ENCODE peak calls at places on chromosome 16, in four cellular contexts. A is transverse colon, I is stomach, T is HCT116. M is an unnamed sample.

GRCh38 chr16:19898924-19899604 is 14.4 kb upstream of the GPRC5B start:
- DNase-seq in A (peak; percentile 39), I (peak; percentile 46), T (peak; percentile 57), M (no peak)

GRCh38 chr16:15548482-15548891 is 94.5 kb downstream of the MARF1 start:
- DNase-seq in A (no peak), I (no peak), T (no peak), M (no peak)

GRCh38 chr16:31135535-31136286 is at the start of gene PRSS8:
- DNase-seq in T (peak; percentile 48), A (peak; percentile 94), I (peak; percentile 96), M (no peak)

GRCh38 chr16:47492036-47492427 is 30.9 kb downstream of the PHKB start:
- DNase-seq in I (no peak), A (no peak), T (no peak), M (no peak)

GRCh38 chr16:3047387-3047720 is 993 bp downstream of the MMP25 start:
- DNase-seq in I (no peak), A (no peak), T (no peak), M (no peak)

GRCh38 chr16:27318399-27319256 is 4.9 kb downstream of the IL4R start:
- DNase-seq in A (peak; percentile 48), I (no peak), T (no peak), M (peak; percentile 77)

GRCh38 chr16:67182288-67182687 is 1.5 kb downstream of the MATCAP1 start:
- DNase-seq in T (no peak), I (no peak), A (no peak), M (no peak)

GRCh38 chr16:29117631-29118030 is 132.8 kb downstream of the LAT start:
- DNase-seq in A (no peak), I (no peak), T (no peak), M (no peak)

GRCh38 chr16:9184354-9184690 is 92.9 kb downstream of the HAPSTR1 start:
- DNase-seq in T (no peak), I (no peak), A (no peak), M (no peak)

GRCh38 chr16:27114006-27114405 is 47.3 kb downstream of the C16orf82 start:
- DNase-seq in T (no peak), A (no peak), I (no peak), M (no peak)

GRCh38 chr16:79310734-79311133 is 289.8 kb downstream of the MAF start:
- DNase-seq in T (no peak), A (no peak), I (peak; percentile 32), M (no peak)

DNA sequence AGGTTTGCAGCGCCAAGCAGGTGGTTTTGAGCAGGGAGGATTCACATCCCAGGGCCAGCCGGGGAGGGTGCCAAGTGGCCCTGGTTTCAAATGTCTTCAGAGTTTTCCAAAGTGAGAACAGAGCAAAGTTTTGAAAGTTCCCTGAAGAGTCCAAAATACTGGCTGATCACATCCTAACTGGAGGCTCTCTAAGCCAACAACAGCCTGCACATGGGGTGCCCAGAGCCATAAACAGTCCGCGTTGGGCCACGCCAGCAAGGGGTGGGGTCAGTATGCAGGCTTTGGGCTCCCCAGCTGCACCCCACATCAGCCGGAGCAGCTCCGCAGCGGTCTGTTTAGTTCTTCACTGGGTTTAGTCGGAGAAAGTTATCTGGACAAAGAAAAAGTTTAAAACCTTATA is 150.9 kb downstream of the C16orf95 start:
- DNase-seq in I (no peak), A (no peak), T (no peak), M (no peak)
- TF ChIP-seq POLR2A in I (no peak), A (no peak), T (no peak), M (no peak)

GRCh38 chr16:17512636-17513220 is 42.0 kb upstream of the XYLT1 start:
- DNase-seq in T (no peak), A (no peak), I (no peak), M (no peak)
- TF ChIP-seq POLR2AphosphoS5 in T (no peak), A (no peak), I (no peak), M (no peak)

GRCh38 chr16:85104147-85104546 is 8.1 kb downstream of the CIBAR2 start:
- DNase-seq in T (no peak), A (no peak), I (no peak), M (no peak)

GRCh38 chr16:85103096-85104079 is 8.9 kb downstream of the CIBAR2 start:
- DNase-seq in I (no peak), A (no peak), T (no peak), M (no peak)

GRCh38 chr16:85104821-85105391 is 7.4 kb downstream of the CIBAR2 start:
- DNase-seq in I (no peak), T (no peak), A (peak; percentile 21), M (no peak)

GRCh38 chr16:85100265-85100664 is 12.0 kb downstream of the CIBAR2 start:
- DNase-seq in T (no peak), A (no peak), I (no peak), M (no peak)

DNA sequence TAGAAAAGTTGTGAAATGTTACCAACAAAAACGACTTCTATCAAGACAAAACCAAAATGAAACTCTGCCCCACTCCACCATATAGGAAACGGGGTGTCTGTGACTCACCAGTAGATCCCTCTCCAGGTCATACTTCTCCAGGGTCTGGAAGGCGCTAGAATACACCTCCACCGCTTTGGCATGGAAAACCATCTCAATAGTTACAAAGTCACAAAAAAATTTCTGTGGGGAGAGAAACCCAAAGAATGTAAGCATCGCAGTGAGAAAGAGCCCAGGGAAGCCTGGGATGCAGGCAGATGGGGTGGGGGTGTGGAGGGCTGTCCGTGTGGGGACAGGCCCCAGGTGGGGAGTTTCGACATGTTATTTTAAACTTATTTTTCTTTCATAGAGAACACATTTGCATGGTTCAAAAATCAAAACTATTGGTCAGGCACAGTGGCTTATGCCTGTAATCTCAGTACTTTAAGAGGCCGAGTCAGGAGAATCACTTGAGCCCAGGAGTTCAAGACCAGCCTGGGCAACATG is 10.1 kb downstream of the CIBAR2 start:
- DNase-seq in I (no peak), T (no peak), A (no peak), M (no peak)
- TF ChIP-seq POLR2A in I (no peak), T (no peak), A (no peak), M (no peak)

GRCh38 chr16:70569752-70570151 is 46.1 kb downstream of the SF3B3 start:
- DNase-seq in T (no peak), I (no peak), A (no peak), M (no peak)
- TF ChIP-seq POLR2AphosphoS5 in T (no peak), I (no peak), A (no peak), M (no peak)

DNA sequence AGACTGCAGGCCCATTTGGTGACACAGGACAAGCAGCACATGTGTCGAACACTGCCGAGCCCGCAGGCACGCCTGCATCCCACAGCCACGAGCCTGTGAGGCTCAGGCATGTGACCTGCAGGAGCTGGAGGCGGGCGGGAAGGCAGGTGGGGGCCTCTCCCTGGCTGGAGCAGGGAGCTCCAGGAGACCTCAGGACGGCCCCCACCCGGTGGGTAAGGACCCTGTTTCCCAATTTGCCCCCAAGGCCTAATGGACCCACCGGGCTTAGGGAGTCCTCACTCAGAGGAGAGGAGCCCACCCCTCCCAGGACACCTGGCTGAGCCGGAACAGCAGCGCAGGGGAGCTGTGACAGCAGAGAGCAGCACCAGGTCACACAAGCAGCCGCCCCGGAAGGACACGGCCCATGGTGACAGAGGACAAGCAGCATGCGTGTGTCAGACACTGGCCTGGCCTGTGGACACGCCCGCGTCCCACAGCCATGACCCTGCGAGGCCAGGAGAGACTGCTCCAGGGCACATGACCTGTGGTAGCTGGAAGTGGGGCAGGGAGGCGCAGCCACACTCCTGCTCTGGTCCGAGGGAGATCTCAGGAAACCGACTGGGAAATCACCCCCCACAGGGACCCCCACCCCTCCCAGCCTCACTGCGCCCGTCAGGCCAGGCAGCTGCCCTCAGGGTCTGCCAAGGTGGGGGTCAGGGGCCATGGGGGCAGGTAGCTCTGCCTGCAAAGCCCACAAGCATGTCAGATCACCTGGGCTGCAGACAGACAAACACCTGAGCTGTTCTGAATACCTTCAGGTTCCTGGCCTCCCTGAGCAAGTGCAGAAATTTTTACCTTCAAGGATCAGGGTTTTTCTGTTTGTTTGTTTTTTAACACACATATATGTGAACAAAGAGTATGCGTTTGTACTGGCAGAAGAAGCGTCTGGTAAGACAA is 2.4 kb downstream of the SPSB3 start:
- DNase-seq in I (no peak), T (no peak), A (peak; percentile 11), M (no peak)
- TF ChIP-seq POLR2A in I (no peak), T (no peak), A (no peak), M (no peak)

GRCh38 chr16:24800586-24800985 is 45.2 kb upstream of the SLC5A11 start:
- DNase-seq in T (no peak), I (no peak), A (no peak), M (no peak)
- TF ChIP-seq POLR2AphosphoS5 in T (no peak), I (no peak), A (no peak), M (no peak)

GRCh38 chr16:1825864-1826690 is 548 bp downstream of the HAGH start:
- DNase-seq in T (no peak), A (peak; percentile 63), I (peak; percentile 63), M (no peak)

GRCh38 chr16:1830213-1830612 is 3.2 kb downstream of the FAHD1 start:
- DNase-seq in A (peak; percentile 49), T (no peak), I (peak; percentile 47), M (no peak)

GRCh38 chr16:1831537-1832075 is 4.6 kb downstream of the FAHD1 start:
- DNase-seq in I (no peak), T (no peak), A (no peak), M (no peak)

GRCh38 chr16:1826691-1827573 is at the start of the genes FAHD1 and HAGH:
- DNase-seq in I (peak; percentile 94), T (peak; percentile 89), A (peak; percentile 94), M (peak; percentile 96)

GRCh38 chr16:1828645-1829410 is 1.8 kb downstream of the FAHD1 start:
- DNase-seq in A (no peak), T (no peak), I (no peak), M (no peak)
- TF ChIP-seq POLR2A in A (no peak), T (no peak), I (no peak), M (no peak)

GRCh38 chr16:56269276-56269675 is 78.0 kb downstream of the GNAO1 start:
- DNase-seq in T (no peak), A (no peak), I (no peak), M (peak; percentile 78)
- TF ChIP-seq POLR2AphosphoS5 in T (no peak), A (no peak), I (no peak), M (peak; percentile 53)

DNA sequence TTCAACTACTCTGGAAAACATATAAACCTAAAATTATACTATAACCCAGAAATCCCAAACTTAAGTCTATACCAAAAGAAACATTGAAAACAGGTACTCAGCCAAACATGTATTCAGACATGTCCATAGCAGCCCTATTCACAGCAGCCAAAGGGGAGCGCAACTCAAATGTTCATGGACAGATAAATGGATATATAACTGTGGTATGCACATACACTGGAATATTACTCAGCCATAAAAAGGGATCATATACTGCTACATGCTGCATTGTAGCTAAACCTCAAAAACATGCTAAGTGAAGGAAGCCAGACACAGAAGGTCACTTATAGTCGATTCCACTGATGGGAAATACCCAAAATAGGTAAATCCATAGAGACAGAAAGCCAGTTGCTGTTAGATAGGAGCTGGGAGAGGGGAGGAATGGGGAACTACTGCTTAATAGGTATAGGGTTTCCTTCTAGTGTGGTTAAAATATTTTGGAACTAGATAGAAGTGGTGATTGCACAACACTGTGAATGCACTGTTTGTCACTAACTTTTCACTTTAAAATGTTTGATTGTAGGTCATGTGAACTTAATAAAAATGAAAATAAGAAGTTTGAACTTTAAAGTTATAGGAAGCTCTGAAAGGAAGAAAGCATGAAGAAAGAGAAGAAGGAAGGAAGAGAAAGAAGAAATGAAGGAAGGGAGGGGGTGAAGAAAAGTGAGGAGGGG is 812.3 kb downstream of the CDH11 start:
- DNase-seq in A (no peak), T (no peak), I (no peak), M (no peak)
- TF ChIP-seq POLR2A in A (no peak), T (no peak), I (no peak), M (no peak)

M was measured in sigmoid colon.